ENCODE peak calls at places on chromosomes 5 and 9, in five cellular contexts. R, I, X, T and B are unnamed samples.

GRCh38 chr9:124357591-124358361 is 57.5 kb downstream of the PSMB7 start:
- DNase-seq in R (no peak), I (no peak), X (no peak), T (no peak), B (no peak)

GRCh38 chr9:19922476-19923118 is 133.8 kb upstream of the SLC24A2 start:
- DNase-seq in R (peak), I (peak), X (peak), T (peak), B (no peak)

GRCh38 chr5:164832545-164832944 is 1327.1 kb downstream of the MAT2B start:
- DNase-seq in R (no peak), I (no peak), X (peak), T (no peak), B (no peak)

GRCh38 chr5:132260714-132261615 is 3.5 kb downstream of the PDLIM4 start:
- DNase-seq in R (no peak), I (no peak), X (no peak), T (peak), B (no peak)

GRCh38 chr9:21135736-21136135 is 5.9 kb downstream of the IFNW1 start:
- DNase-seq in R (no peak), I (no peak), X (no peak), T (no peak), B (no peak)

GRCh38 chr5:136212252-136212721 is 19.3 kb upstream of the SMIM32 start:
- DNase-seq in R (peak), I (no peak), X (peak), T (peak), B (peak)

GRCh38 chr5:126674145-126674544 is 73.4 kb downstream of the PHAX start:
- DNase-seq in R (no peak), I (no peak), X (no peak), T (no peak), B (no peak)

GRCh38 chr9:121650220-121651013 is 1.0 kb upstream of the DAB2IP start:
- DNase-seq in R (no peak), I (no peak), X (peak), T (peak), B (peak)

GRCh38 chr9:37339945-37340344 is 82.6 kb upstream of the GRHPR start:
- DNase-seq in R (no peak), I (no peak), X (peak), T (no peak), B (no peak)

GRCh38 chr9:126708178-126708577 is 94.5 kb downstream of the LMX1B start:
- DNase-seq in R (no peak), I (no peak), X (no peak), T (no peak), B (no peak)

GRCh38 chr5:143316844-143317631 is 86.4 kb downstream of the NR3C1 start:
- DNase-seq in R (no peak), I (no peak), X (no peak), T (no peak), B (no peak)

GRCh38 chr5:114261989-114262388 is 99.9 kb upstream of the KCNN2 start:
- DNase-seq in R (no peak), I (no peak), X (no peak), T (no peak), B (no peak)

GRCh38 chr5:114435885-114436299 is 74.0 kb downstream of the KCNN2 start:
- DNase-seq in R (no peak), I (no peak), X (no peak), T (no peak), B (no peak)

GRCh38 chr5:113029614-113030013 is 53.0 kb downstream of the DCP2 start:
- DNase-seq in R (no peak), I (no peak), X (no peak), T (no peak), B (no peak)

GRCh38 chr5:119949426-119949999 is 320.2 kb downstream of the FAM170A start:
- DNase-seq in R (no peak), I (no peak), X (no peak), T (no peak), B (no peak)

GRCh38 chr9:135241381-135242380 is 154.2 kb downstream of the OLFM1 start:
- DNase-seq in R (no peak), I (no peak), X (peak), T (no peak), B (peak)

GRCh38 chr5:93990504-93991085 is 249.2 kb upstream of the POU5F2 start:
- DNase-seq in R (no peak), I (no peak), X (peak), T (no peak), B (no peak)

GRCh38 chr5:39513236-39513635 is 88.5 kb upstream of the DAB2 start:
- DNase-seq in R (no peak), I (peak), X (no peak), T (peak), B (no peak)